ENCODE peak calls at places on chromosomes 1 and 21, in seven cellular contexts. D, M, N, F, Z, U and O are unnamed samples.

GRCh38 chr1:236602171-236602570 is 2.1 kb downstream of the HEATR1 start:
- DNase-seq in D (no peak), M (no peak), N (no peak), F (no peak), Z (no peak), U (no peak), O (no peak)

GRCh38 chr1:187816646-187817045 is 987.9 kb downstream of the PLA2G4A start:
- DNase-seq in D (no peak), M (no peak), N (no peak), F (no peak), Z (no peak), U (no peak), O (no peak)

GRCh38 chr1:213452504-213452903 is 401.5 kb downstream of the RPS6KC1 start:
- DNase-seq in D (no peak), M (no peak), N (no peak), F (peak), Z (no peak), U (no peak), O (no peak)

GRCh38 chr1:36576677-36577076 is 94.0 kb upstream of the CSF3R start:
- DNase-seq in D (no peak), M (no peak), N (peak), F (peak), Z (no peak), U (no peak), O (no peak)

GRCh38 chr1:113021430-113022085 is 51.4 kb upstream of the LRIG2 start:
- DNase-seq in D (no peak), M (no peak), N (peak), F (no peak), Z (peak), U (no peak), O (peak)

GRCh38 chr1:110673197-110673701 is 1.5 kb downstream of the KCNA3 start:
- DNase-seq in D (no peak), M (no peak), N (no peak), F (no peak), Z (no peak), U (no peak), O (no peak)

GRCh38 chr1:116770625-116771024 is 16.4 kb downstream of the CD2 start:
- DNase-seq in D (no peak), M (no peak), N (no peak), F (no peak), Z (no peak), U (no peak), O (no peak)

GRCh38 chr1:151309851-151310323 is 17.3 kb downstream of the PI4KB start:
- DNase-seq in D (no peak), M (no peak), N (peak), F (peak), Z (peak), U (no peak), O (no peak)

GRCh38 chr1:119554188-119554587 is 47.2 kb downstream of the HSD3B1 start:
- DNase-seq in D (no peak), M (peak), N (no peak), F (peak), Z (peak), U (no peak), O (peak)

GRCh38 chr21:34534522-34534921 is 22.5 kb upstream of the KCNE1 start:
- DNase-seq in D (no peak), M (peak), N (no peak), F (no peak), Z (peak), U (no peak), O (no peak)

GRCh38 chr1:64675718-64676345 is 69.0 kb upstream of the RAVER2 start:
- DNase-seq in D (no peak), M (no peak), N (peak), F (no peak), Z (peak), U (peak), O (peak)

GRCh38 chr1:225508538-225509375 is 80.9 kb upstream of the LBR start:
- DNase-seq in D (no peak), M (peak), N (no peak), F (no peak), Z (peak), U (peak), O (peak)

GRCh38 chr1:231817813-231818212 is 191.2 kb downstream of the DISC1 start:
- DNase-seq in D (no peak), M (no peak), N (no peak), F (no peak), Z (no peak), U (no peak), O (no peak)

GRCh38 chr1:236623371-236624166 is 19.3 kb upstream of the HEATR1 start:
- DNase-seq in D (no peak), M (no peak), N (no peak), F (no peak), Z (peak), U (no peak), O (no peak)

GRCh38 chr1:4801192-4801924 is 146.9 kb downstream of the AJAP1 start:
- DNase-seq in D (no peak), M (peak), N (no peak), F (no peak), Z (peak), U (no peak), O (peak)

GRCh38 chr1:203163891-203164635 is 11.6 kb downstream of the MYBPH start:
- DNase-seq in D (no peak), M (no peak), N (no peak), F (no peak), Z (no peak), U (no peak), O (no peak)

GRCh38 chr21:25457411-25457810 is 149.9 kb downstream of the MRPL39 start:
- DNase-seq in D (no peak), M (no peak), N (no peak), F (no peak), Z (peak), U (peak), O (peak)

GRCh38 chr1:203545032-203545816 is 51.3 kb downstream of the OPTC start:
- DNase-seq in D (no peak), M (no peak), N (no peak), F (no peak), Z (no peak), U (no peak), O (no peak)

GRCh38 chr1:117106478-117106877 is 15.1 kb downstream of the TRIM45 start:
- DNase-seq in D (no peak), M (no peak), N (no peak), F (no peak), Z (no peak), U (no peak), O (no peak)

GRCh38 chr1:150560011-150560438 is 10.8 kb downstream of the ADAMTSL4 start:
- DNase-seq in D (peak), M (peak), N (peak), F (peak), Z (peak), U (no peak), O (no peak)

GRCh38 chr21:38631676-38632075 is 133.4 kb upstream of the ERG start:
- DNase-seq in D (no peak), M (no peak), N (no peak), F (no peak), Z (peak), U (no peak), O (no peak)

GRCh38 chr1:160205242-160205973 is at the start of gene PEA15:
- DNase-seq in D (peak), M (peak), N (peak), F (peak), Z (peak), U (no peak), O (no peak)